ENCODE peak calls at places on chromosome 15, in four cellular contexts. A, U, M and Q are unnamed samples.

GRCh38 chr15:69578792-69579587 is 126.4 kb downstream of the RPLP1 start:
- DNase-seq in A (no peak), M (no peak), U (no peak), Q (no peak)

GRCh38 chr15:80275946-80276345 is 23.9 kb upstream of the CTXND1 start:
- DNase-seq in M (no peak), U (no peak), A (no peak), Q (no peak)

GRCh38 chr15:39944711-39945110 is 10.8 kb downstream of the EIF2AK4 start:
- DNase-seq in U (no peak), A (no peak), M (no peak), Q (no peak)

GRCh38 chr15:95350908-95351307 is 979.6 kb upstream of the NR2F2 start:
- DNase-seq in A (no peak), M (no peak), U (no peak), Q (no peak)

GRCh38 chr15:59791646-59792208 is 102.6 kb upstream of the BNIP2 start:
- DNase-seq in U (peak), A (no peak), M (no peak), Q (peak)

GRCh38 chr15:39587291-39587909 is 6.5 kb downstream of the THBS1 start:
- DNase-seq in A (no peak), M (no peak), U (no peak), Q (no peak)

GRCh38 chr15:79820820-79821219 is 76.0 kb downstream of the MTHFS start:
- DNase-seq in A (no peak), M (no peak), U (no peak), Q (no peak)

GRCh38 chr15:77974098-77974414 is 103.5 kb downstream of the TBC1D2B start:
- DNase-seq in U (no peak), M (peak), A (no peak), Q (no peak)

GRCh38 chr15:40992825-40993224 is 39.6 kb downstream of the CHAC1 start:
- DNase-seq in A (no peak), M (no peak), U (no peak), Q (no peak)

GRCh38 chr15:72492733-72493132 is 18.6 kb downstream of the ARIH1 start:
- DNase-seq in U (no peak), A (no peak), M (no peak), Q (no peak)

GRCh38 chr15:73141216-73141900 is 89.1 kb downstream of the NEO1 start:
- DNase-seq in M (peak), U (no peak), A (no peak), Q (no peak)

GRCh38 chr15:59138243-59138642 is 33.3 kb downstream of the CCNB2 start:
- DNase-seq in A (peak), M (peak), U (peak), Q (peak)

GRCh38 chr15:89419370-89419984 is 76.9 kb downstream of the RHCG start:
- DNase-seq in U (peak), M (no peak), A (peak), Q (peak)

GRCh38 chr15:98914626-98915025 is 93.0 kb downstream of the PGPEP1L start:
- DNase-seq in M (no peak), U (no peak), A (no peak), Q (no peak)

GRCh38 chr15:74468341-74469032 is 7.5 kb upstream of the UBL7 start:
- DNase-seq in A (no peak), U (no peak), M (no peak), Q (no peak)

DNA sequence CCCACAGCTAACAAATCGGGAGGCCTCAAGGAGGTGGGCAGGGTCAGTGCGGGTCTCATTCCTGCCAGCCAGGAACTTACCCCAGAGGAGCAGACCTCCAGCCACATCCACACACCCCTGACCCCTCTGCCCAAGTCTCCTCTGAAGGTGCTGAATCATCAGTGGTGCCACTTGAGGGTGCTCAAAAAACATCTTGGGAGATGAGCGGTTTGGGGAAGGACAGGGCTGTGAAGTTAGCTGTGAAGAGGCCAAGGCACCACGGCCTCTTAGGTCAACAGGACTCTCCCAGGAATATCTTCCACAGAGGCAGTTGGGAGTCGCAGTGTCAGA is 1.2 kb downstream of the DAPK2 start:
- DNase-seq in U (peak), M (no peak), A (no peak), Q (no peak)
- H3K9ac ChIP-seq in U (peak), M (no peak), A (no peak), Q (no peak)

GRCh38 chr15:32718822-32719716 is 1.3 kb downstream of the GREM1 start:
- DNase-seq in U (no peak), M (peak), A (peak), Q (no peak)
- H3K27ac ChIP-seq in U (no peak), M (peak), A (no peak), Q (no peak)

GRCh38 chr15:68536331-68537095 is 42.3 kb upstream of the CORO2B start:
- DNase-seq in A (no peak), M (no peak), U (no peak), Q (no peak)
- H3K9ac ChIP-seq in A (no peak), M (no peak), U (no peak), Q (no peak)

GRCh38 chr15:33068531-33068990 is 126.0 kb downstream of the FMN1 start:
- DNase-seq in U (no peak), A (peak), M (peak), Q (peak)

GRCh38 chr15:33074942-33075341 is 119.6 kb downstream of the FMN1 start:
- DNase-seq in M (no peak), U (no peak), A (peak), Q (no peak)

GRCh38 chr15:33068007-33068441 is 126.5 kb downstream of the FMN1 start:
- DNase-seq in U (no peak), A (peak), M (peak), Q (no peak)

GRCh38 chr15:33069161-33069560 is 125.4 kb downstream of the FMN1 start:
- DNase-seq in A (no peak), U (no peak), M (no peak), Q (no peak)

DNA sequence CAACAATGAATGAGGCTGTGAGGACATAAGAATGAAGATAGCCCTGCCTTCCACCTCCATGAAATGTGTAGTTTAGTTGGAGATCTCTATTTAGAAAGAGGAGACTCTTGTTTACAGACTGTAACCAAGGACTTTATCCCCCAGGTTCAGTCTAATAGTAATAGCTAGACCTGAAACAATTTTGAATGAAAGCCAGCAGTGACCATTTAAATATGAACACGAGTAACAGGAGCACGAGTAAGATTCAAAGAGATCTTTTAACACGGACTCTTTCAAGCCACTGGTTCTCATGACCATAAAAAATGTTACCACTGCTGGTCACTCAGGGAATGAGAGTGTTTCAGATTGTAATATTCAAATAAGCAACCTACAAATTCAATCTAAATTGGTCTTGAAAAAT is 123.1 kb downstream of the FMN1 start:
- DNase-seq in M (no peak), A (no peak), U (no peak), Q (no peak)
- H3K27ac ChIP-seq in M (peak), A (no peak), U (no peak), Q (no peak)

GRCh38 chr15:62063851-62064635 is 2.7 kb upstream of the C2CD4A start:
- DNase-seq in U (no peak), A (no peak), M (no peak), Q (no peak)
- H3K9ac ChIP-seq in U (no peak), A (no peak), M (no peak), Q (no peak)

DNA sequence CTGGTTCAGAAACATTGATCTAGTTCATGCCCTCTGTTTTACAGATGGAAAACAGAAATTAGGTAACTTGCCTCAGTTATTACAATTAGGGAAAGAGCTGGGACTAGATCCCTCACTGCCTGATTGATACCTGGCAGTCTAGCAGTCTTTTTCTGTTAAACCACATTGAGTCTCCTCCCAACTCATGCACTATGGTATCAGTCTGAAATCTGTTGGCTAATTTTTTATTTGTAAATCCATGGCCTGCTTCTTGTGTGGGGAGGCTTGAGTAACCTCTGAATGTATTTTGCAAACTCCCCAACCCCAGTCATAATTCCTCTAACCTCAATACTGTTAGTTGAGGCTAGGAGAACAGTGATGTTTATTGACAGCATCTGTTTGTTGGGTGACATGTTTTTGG is 35.8 kb downstream of the TMOD3 start:
- DNase-seq in A (no peak), U (no peak), M (no peak), Q (no peak)
- H3K27ac ChIP-seq in A (no peak), U (no peak), M (no peak), Q (no peak)

DNA sequence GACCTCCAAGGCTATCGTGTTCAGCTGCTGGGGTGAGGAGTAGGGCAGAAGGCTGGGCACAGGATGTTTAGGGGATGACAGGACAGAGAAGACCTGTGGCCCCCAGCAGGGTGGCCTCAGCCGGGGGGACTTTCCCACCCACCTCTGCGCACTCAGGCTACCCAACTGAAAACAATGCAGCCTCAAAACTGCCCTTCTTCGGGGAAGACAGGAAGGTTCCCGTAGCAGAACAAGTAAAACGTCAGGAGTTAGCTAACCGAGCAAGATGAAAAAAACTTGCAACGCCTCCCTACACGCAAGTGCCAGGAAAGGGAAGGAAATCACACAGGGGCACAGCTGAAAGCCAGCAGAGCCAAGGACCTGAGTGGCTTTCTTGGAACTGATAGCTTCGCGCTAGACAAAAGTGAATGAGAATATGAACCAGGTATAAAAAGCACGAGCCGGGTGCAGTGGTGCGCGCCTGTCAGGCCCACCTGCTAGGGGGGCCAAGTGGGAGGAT is 38.4 kb upstream of the FURIN start:
- DNase-seq in U (no peak), M (no peak), A (no peak), Q (no peak)
- H3K9ac ChIP-seq in U (no peak), M (no peak), A (no peak), Q (no peak)